ENCODE peak calls at places on chromosomes 7 and 10, in six cellular contexts. One of them, this sample, is unnamed.

GRCh38 chr10:62924344-62924748 is 108.2 kb upstream of the EGR2 start:
- DNase-seq in H1: peak; percentile 63
- DNase-seq in GM12878: no peak
- DNase-seq in HCT116: peak; percentile 49
- DNase-seq in K562: no peak
- DNase-seq in HepG2: no peak
- DNase-seq in this sample: peak; percentile 23

GRCh38 chr10:2020841-2021240 is 283.5 kb upstream of the ADARB2 start:
- DNase-seq in K562: no peak
- DNase-seq in HepG2: no peak
- DNase-seq in H1: no peak
- DNase-seq in GM12878: no peak
- DNase-seq in HCT116: no peak
- DNase-seq in this sample: no peak

GRCh38 chr7:101861223-101861775 is 43.9 kb downstream of the CUX1 start:
- DNase-seq in HCT116: no peak
- DNase-seq in GM12878: no peak
- DNase-seq in K562: no peak
- DNase-seq in HepG2: no peak
- DNase-seq in H1: no peak
- DNase-seq in this sample: no peak

GRCh38 chr7:76514926-76515325 is 4.6 kb downstream of the UPK3B start:
- DNase-seq in GM12878: no peak
- DNase-seq in HepG2: no peak
- DNase-seq in HCT116: no peak
- DNase-seq in H1: no peak
- DNase-seq in K562: peak; percentile 14
- DNase-seq in this sample: peak; percentile 38

GRCh38 chr7:43318188-43318587 is 205.7 kb downstream of the HECW1 start:
- DNase-seq in HCT116: no peak
- DNase-seq in H1: no peak
- DNase-seq in HepG2: no peak
- DNase-seq in K562: no peak
- DNase-seq in GM12878: no peak
- DNase-seq in this sample: no peak

GRCh38 chr10:69409968-69410367 is 6.8 kb downstream of the TACR2 start:
- DNase-seq in HCT116: no peak
- DNase-seq in H1: no peak
- DNase-seq in GM12878: peak; percentile 60
- DNase-seq in K562: no peak
- DNase-seq in HepG2: no peak
- DNase-seq in this sample: no peak

GRCh38 chr10:58052772-58053171 is 214.9 kb downstream of the IPMK start:
- DNase-seq in GM12878: no peak
- DNase-seq in K562: no peak
- DNase-seq in H1: no peak
- DNase-seq in HCT116: no peak
- DNase-seq in HepG2: no peak
- DNase-seq in this sample: no peak

GRCh38 chr7:80876894-80877414 is 41.9 kb downstream of the SEMA3C start:
- DNase-seq in K562: no peak
- DNase-seq in HCT116: peak; percentile 36
- DNase-seq in H1: no peak
- DNase-seq in GM12878: no peak
- DNase-seq in HepG2: no peak
- DNase-seq in this sample: peak; percentile 34

GRCh38 chr7:107890962-107891618 is at the start of gene DLD:
- DNase-seq in HCT116: peak; percentile 85
- DNase-seq in K562: peak; percentile 98
- DNase-seq in H1: peak; percentile 95
- DNase-seq in HepG2: peak; percentile 76
- DNase-seq in GM12878: peak; percentile 74
- DNase-seq in this sample: peak; percentile 99

GRCh38 chr10:89043052-89043451 is 52.5 kb downstream of the FAS start:
- DNase-seq in HCT116: no peak
- DNase-seq in K562: no peak
- DNase-seq in GM12878: no peak
- DNase-seq in HepG2: no peak
- DNase-seq in H1: no peak
- DNase-seq in this sample: no peak

GRCh38 chr7:13988765-13989137 is 715 bp downstream of the ETV1 start:
- DNase-seq in H1: no peak
- DNase-seq in GM12878: no peak
- DNase-seq in HCT116: no peak
- DNase-seq in K562: peak; percentile 24
- DNase-seq in HepG2: no peak
- DNase-seq in this sample: peak; percentile 24
- TF ChIP-seq MAX in H1: no peak
- TF ChIP-seq MAX in GM12878: no peak
- TF ChIP-seq MAX in HCT116: no peak
- TF ChIP-seq MAX in K562: no peak
- TF ChIP-seq MAX in HepG2: no peak
- TF ChIP-seq MAX in this sample: no peak

GRCh38 chr10:128036011-128036615 is 90.1 kb downstream of the MKI67 start:
- DNase-seq in H1: no peak
- DNase-seq in HCT116: no peak
- DNase-seq in GM12878: no peak
- DNase-seq in HepG2: no peak
- DNase-seq in K562: no peak
- DNase-seq in this sample: no peak
- H3K79me2 ChIP-seq in H1: no peaks in the 10 kb centered on the region
- H3K79me2 ChIP-seq in HCT116: no peaks in the 10 kb centered on the region
- H3K79me2 ChIP-seq in GM12878: no peaks in the 10 kb centered on the region
- H3K79me2 ChIP-seq in HepG2: no peaks in the 10 kb centered on the region
- H3K79me2 ChIP-seq in K562: no peaks in the 10 kb centered on the region
- H3K79me2 ChIP-seq in this sample: no peaks in the 10 kb centered on the region

GRCh38 chr10:114855776-114856543 is 34.4 kb downstream of the FHIP2A start:
- DNase-seq in K562: no peak
- DNase-seq in H1: no peak
- DNase-seq in HCT116: no peak
- DNase-seq in HepG2: no peak
- DNase-seq in GM12878: no peak
- DNase-seq in this sample: no peak
- TF ChIP-seq MAX in K562: no peak
- TF ChIP-seq MAX in H1: no peak
- TF ChIP-seq MAX in HCT116: no peak
- TF ChIP-seq MAX in HepG2: no peak
- TF ChIP-seq MAX in GM12878: no peak
- TF ChIP-seq MAX in this sample: no peak

GRCh38 chr7:121505021-121505420 is 108.9 kb upstream of the FAM3C start:
- DNase-seq in GM12878: no peak
- DNase-seq in K562: no peak
- DNase-seq in HCT116: no peak
- DNase-seq in H1: no peak
- DNase-seq in HepG2: no peak
- DNase-seq in this sample: no peak
- H3K79me2 ChIP-seq in GM12878: no peaks in the 10 kb centered on the region
- H3K79me2 ChIP-seq in K562: no peaks in the 10 kb centered on the region
- H3K79me2 ChIP-seq in HCT116: no peaks in the 10 kb centered on the region
- H3K79me2 ChIP-seq in H1: no peaks in the 10 kb centered on the region
- H3K79me2 ChIP-seq in HepG2: no peaks in the 10 kb centered on the region
- H3K79me2 ChIP-seq in this sample: no peaks in the 10 kb centered on the region

DNA sequence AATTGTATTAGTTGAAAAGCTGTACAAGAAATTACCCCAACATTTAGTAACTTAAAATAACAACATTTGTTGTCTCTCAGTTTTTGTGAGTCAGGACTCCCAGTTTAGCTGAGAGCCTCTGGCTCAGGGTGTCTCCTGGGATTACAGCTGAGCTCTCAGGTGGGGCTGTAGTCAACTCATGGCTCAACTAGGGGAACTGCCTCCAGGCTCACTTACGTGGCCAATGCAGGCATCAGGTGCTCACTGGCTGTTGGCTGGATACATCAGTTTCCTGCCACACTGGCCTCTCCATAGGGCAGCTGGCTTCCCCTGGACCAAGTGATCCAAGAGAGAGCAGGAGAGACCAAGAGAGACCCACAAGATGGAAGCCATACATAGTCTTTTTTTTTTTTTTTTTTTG is 17.5 kb downstream of the CCNY start:
- DNase-seq in HCT116: no peak
- DNase-seq in HepG2: no peak
- DNase-seq in H1: no peak
- DNase-seq in K562: no peak
- DNase-seq in GM12878: no peak
- DNase-seq in this sample: no peak
- TF ChIP-seq MAX in HCT116: no peak
- TF ChIP-seq MAX in HepG2: no peak
- TF ChIP-seq MAX in H1: no peak
- TF ChIP-seq MAX in K562: no peak
- TF ChIP-seq MAX in GM12878: no peak
- TF ChIP-seq MAX in this sample: no peak

GRCh38 chr10:123160311-123160980 is 6.2 kb downstream of the BUB3 start:
- DNase-seq in HepG2: no peak
- DNase-seq in K562: no peak
- DNase-seq in H1: no peak
- DNase-seq in GM12878: no peak
- DNase-seq in HCT116: no peak
- DNase-seq in this sample: no peak
- H3K79me2 ChIP-seq in HepG2: peaks cover 56% of the 10 kb centered on the region
- H3K79me2 ChIP-seq in K562: peaks cover 88% of the 10 kb centered on the region
- H3K79me2 ChIP-seq in H1: peaks cover 90% of the 10 kb centered on the region
- H3K79me2 ChIP-seq in GM12878: peaks cover 89% of the 10 kb centered on the region
- H3K79me2 ChIP-seq in HCT116: peaks cover 100% of the 10 kb centered on the region
- H3K79me2 ChIP-seq in this sample: peaks cover 100% of the 10 kb centered on the region

This sample was measured in SK-N-SH.